ENCODE peak calls at places on chromosomes 3 and 15, in seven cellular contexts. S, Y, G, L, Z, H and C are unnamed samples.

GRCh38 chr15:60683156-60683555 is 204.2 kb upstream of the ICE2 start:
- DNase-seq in S (no peak), Y (peak; percentile 33), G (no peak), L (no peak), Z (no peak), H (no peak), C (no peak)

GRCh38 chr3:172539273-172539672 is 16.0 kb upstream of the TNFSF10 start:
- DNase-seq in S (no peak), Y (no peak), G (no peak), L (no peak), Z (no peak), H (no peak), C (no peak)

GRCh38 chr15:29480278-29480677 is 210.7 kb upstream of the NSMCE3 start:
- DNase-seq in S (no peak), Y (no peak), G (no peak), L (no peak), Z (no peak), H (no peak), C (no peak)

GRCh38 chr3:178304758-178305157 is 231.5 kb upstream of the KCNMB2 start:
- DNase-seq in S (no peak), Y (peak; percentile 91), G (no peak), L (peak; percentile 58), Z (no peak), H (peak; percentile 44), C (no peak)

GRCh38 chr15:100338971-100339444 is 2.8 kb downstream of the ADAMTS17 start:
- DNase-seq in S (peak; percentile 27), Y (peak; percentile 79), G (peak; percentile 61), L (no peak), Z (no peak), H (peak; percentile 32), C (peak; percentile 69)

GRCh38 chr3:120092444-120092843 is 1.8 kb downstream of the GSK3B start:
- DNase-seq in S (no peak), Y (no peak), G (no peak), L (no peak), Z (no peak), H (no peak), C (no peak)

GRCh38 chr15:48170981-48171380 is 7.1 kb downstream of the MYEF2 start:
- DNase-seq in S (no peak), Y (no peak), G (no peak), L (no peak), Z (no peak), H (no peak), C (no peak)

GRCh38 chr15:71542836-71543235 is 267.5 kb upstream of the NR2E3 start:
- DNase-seq in S (no peak), Y (peak; percentile 47), G (no peak), L (no peak), Z (no peak), H (no peak), C (no peak)

GRCh38 chr15:65578904-65579728 is 31.8 kb downstream of the INTS14 start:
- DNase-seq in S (no peak), Y (no peak), G (no peak), L (no peak), Z (no peak), H (no peak), C (no peak)

GRCh38 chr3:186042521-186043202 is 66.2 kb downstream of the ETV5 start:
- DNase-seq in S (no peak), Y (no peak), G (no peak), L (peak; percentile 16), Z (no peak), H (no peak), C (no peak)

GRCh38 chr3:70981252-70981933 is 602.1 kb downstream of the FOXP1 start:
- DNase-seq in S (no peak), Y (no peak), G (no peak), L (no peak), Z (no peak), H (no peak), C (no peak)

GRCh38 chr3:64627471-64628321 is 60.1 kb downstream of the ADAMTS9 start:
- DNase-seq in S (no peak), Y (no peak), G (no peak), L (no peak), Z (no peak), H (no peak), C (no peak)

GRCh38 chr3:43043071-43043766 is 62.7 kb downstream of the POMGNT2 start:
- DNase-seq in S (no peak), Y (no peak), G (no peak), L (no peak), Z (no peak), H (no peak), C (no peak)

GRCh38 chr15:79779739-79780138 is 117.1 kb downstream of the MTHFS start:
- DNase-seq in S (no peak), Y (no peak), G (no peak), L (no peak), Z (no peak), H (no peak), C (no peak)

GRCh38 chr3:54954019-54954418 is 26.2 kb upstream of the LRTM1 start:
- DNase-seq in S (peak; percentile 65), Y (peak; percentile 96), G (no peak), L (peak; percentile 53), Z (no peak), H (peak; percentile 61), C (no peak)

GRCh38 chr15:66860844-66861243 is 158.8 kb downstream of the SMAD6 start:
- DNase-seq in S (no peak), Y (no peak), G (no peak), L (no peak), Z (no peak), H (no peak), C (no peak)

GRCh38 chr3:194739498-194740284 is 54.0 kb downstream of the FAM43A start:
- DNase-seq in S (no peak), Y (peak; percentile 35), G (no peak), L (no peak), Z (no peak), H (no peak), C (peak; percentile 66)

GRCh38 chr15:66018178-66018797 is 149.0 kb downstream of the RAB11A start:
- DNase-seq in S (no peak), Y (no peak), G (no peak), L (no peak), Z (no peak), H (no peak), C (no peak)

GRCh38 chr15:59594493-59594942 is 17.1 kb upstream of the GCNT3 start:
- DNase-seq in S (no peak), Y (peak; percentile 92), G (no peak), L (peak; percentile 23), Z (no peak), H (peak; percentile 45), C (peak; percentile 61)

GRCh38 chr15:73382131-73382530 is 13.4 kb upstream of the HCN4 start:
- DNase-seq in S (no peak), Y (no peak), G (no peak), L (no peak), Z (no peak), H (no peak), C (no peak)

GRCh38 chr3:18752273-18752934 is 327.3 kb upstream of the SATB1 start:
- DNase-seq in S (no peak), Y (no peak), G (no peak), L (no peak), Z (no peak), H (no peak), C (no peak)

GRCh38 chr3:156359337-156359736 is 195.6 kb downstream of the SSR3 start:
- DNase-seq in S (no peak), Y (peak; percentile 77), G (no peak), L (no peak), Z (no peak), H (no peak), C (no peak)

GRCh38 chr3:185366913-185367312 is 4.0 kb downstream of the MAP3K13 start:
- DNase-seq in S (no peak), Y (no peak), G (no peak), L (no peak), Z (no peak), H (no peak), C (no peak)

GRCh38 chr15:19987389-19988048 is 554.1 kb downstream of the GOLGA6L6 start:
- DNase-seq in S (no peak), Y (no peak), G (no peak), L (no peak), Z (no peak), H (no peak), C (no peak)

GRCh38 chr15:71780349-71780976 is 29.9 kb upstream of the NR2E3 start:
- DNase-seq in S (peak; percentile 52), Y (peak; percentile 46), G (peak; percentile 81), L (no peak), Z (peak; percentile 36), H (peak; percentile 11), C (peak; percentile 59)

GRCh38 chr15:40598126-40598525 is 4.1 kb downstream of the KNL1 start:
- DNase-seq in S (no peak), Y (peak; percentile 6), G (no peak), L (no peak), Z (no peak), H (no peak), C (no peak)

GRCh38 chr3:99931059-99931458 is 113.4 kb downstream of the CMSS1 start:
- DNase-seq in S (no peak), Y (no peak), G (no peak), L (no peak), Z (no peak), H (no peak), C (no peak)
- TF ChIP-seq CTCF in S (no peak), Y (no peak), G (no peak), L (no peak), Z (no peak), H (no peak), C (no peak)

DNA sequence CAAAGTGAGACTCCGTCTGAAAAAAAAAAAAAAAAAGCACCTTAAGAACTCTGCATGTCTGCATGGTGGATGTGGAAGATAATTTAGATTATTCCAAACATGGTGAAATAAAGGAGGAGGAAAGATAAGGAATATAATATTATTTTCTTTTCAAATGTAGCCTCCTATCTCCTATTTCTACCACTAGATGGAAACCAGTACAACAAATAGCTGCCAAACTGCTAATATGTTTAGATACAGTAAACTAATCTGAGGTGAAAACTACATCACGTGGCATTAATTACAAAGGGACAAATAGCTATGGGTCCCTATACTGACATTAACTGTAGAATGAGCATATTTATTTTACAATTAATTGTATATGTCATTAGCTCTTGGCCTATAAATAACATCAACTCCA is 197.8 kb downstream of the TBC1D5 start:
- DNase-seq in S (no peak), Y (peak; percentile 3), G (no peak), L (no peak), Z (no peak), H (no peak), C (no peak)
- TF ChIP-seq CTCF in S (no peak), Y (no peak), G (no peak), L (peak; percentile 44), Z (peak; percentile 45), H (peak; percentile 24), C (no peak)

GRCh38 chr3:152474585-152474984 is 205.9 kb downstream of the MBNL1 start:
- DNase-seq in S (peak; percentile 26), Y (peak; percentile 59), G (no peak), L (no peak), Z (no peak), H (peak; percentile 69), C (peak; percentile 54)
- TF ChIP-seq CTCF in S (peak; percentile 45), Y (peak; percentile 74), G (no peak), L (peak; percentile 61), Z (peak; percentile 72), H (peak; percentile 62), C (peak; percentile 67)

GRCh38 chr3:28727321-28727720 is 378.7 kb upstream of the AZI2 start:
- DNase-seq in S (no peak), Y (no peak), G (no peak), L (no peak), Z (no peak), H (no peak), C (no peak)

DNA sequence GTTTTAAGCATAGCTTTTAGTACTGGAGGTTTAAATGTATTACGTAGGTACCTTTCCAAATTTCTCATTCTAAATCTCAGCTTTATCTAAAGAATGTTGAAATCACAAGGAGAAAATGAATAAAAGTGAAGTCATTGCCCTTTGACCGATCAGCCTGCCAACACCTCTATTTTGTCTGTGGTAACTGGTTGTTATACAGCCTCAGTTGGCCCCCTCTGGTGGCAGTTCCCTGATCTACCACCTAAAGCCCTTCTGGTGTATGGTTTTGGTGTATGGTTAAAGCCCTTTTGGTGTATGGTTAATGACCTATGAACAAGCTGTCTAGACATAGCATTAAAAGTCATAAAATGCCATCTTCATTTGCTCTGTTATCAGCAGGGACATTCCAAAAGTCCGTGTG is 378.2 kb upstream of the AZI2 start:
- DNase-seq in S (no peak), Y (peak; percentile 14), G (peak; percentile 75), L (no peak), Z (no peak), H (no peak), C (peak; percentile 64)
- TF ChIP-seq CTCF in S (peak; percentile 63), Y (peak; percentile 56), G (peak; percentile 66), L (peak; percentile 53), Z (peak; percentile 72), H (peak; percentile 48), C (peak; percentile 46)